ENCODE peak calls at places on chromosomes 16 and 17, in ten cellular contexts. One of them, this sample, is unnamed.

GRCh38 chr17:82962163-82962720 is 117.2 kb upstream of the METRNL start:
- DNase-seq in dorsolateral prefrontal cortex: no peak
- DNase-seq in GM04503: no peak
- DNase-seq in effector memory CD4-positive, alpha-beta T cell: no peak
- DNase-seq in EH: peak; percentile 57
- DNase-seq in brain microvascular endothelial cell: no peak
- DNase-seq in GM04504: no peak
- DNase-seq in head of caudate nucleus: no peak
- DNase-seq in BE2C: no peak
- DNase-seq in A549: no peak
- DNase-seq in this sample: peak; percentile 2

GRCh38 chr17:30379303-30380105 is 777 bp downstream of the CPD start:
- DNase-seq in EH: peak; percentile 15
- DNase-seq in GM04504: no peak
- DNase-seq in dorsolateral prefrontal cortex: no peak
- DNase-seq in GM04503: no peak
- DNase-seq in A549: peak; percentile 31
- DNase-seq in brain microvascular endothelial cell: no peak
- DNase-seq in head of caudate nucleus: peak; percentile 41
- DNase-seq in effector memory CD4-positive, alpha-beta T cell: peak; percentile 20
- DNase-seq in BE2C: peak; percentile 19
- DNase-seq in this sample: no peak

GRCh38 chr17:78374631-78375274 is 3.7 kb upstream of the PGS1 start:
- DNase-seq in GM04504: no peak
- DNase-seq in GM04503: no peak
- DNase-seq in A549: no peak
- DNase-seq in dorsolateral prefrontal cortex: no peak
- DNase-seq in BE2C: no peak
- DNase-seq in head of caudate nucleus: no peak
- DNase-seq in EH: peak; percentile 84
- DNase-seq in effector memory CD4-positive, alpha-beta T cell: no peak
- DNase-seq in brain microvascular endothelial cell: peak; percentile 68
- DNase-seq in this sample: peak; percentile 68

GRCh38 chr16:68778551-68779231 is 41.6 kb downstream of the CDH1 start:
- DNase-seq in A549: no peak
- DNase-seq in BE2C: no peak
- DNase-seq in brain microvascular endothelial cell: no peak
- DNase-seq in GM04504: no peak
- DNase-seq in head of caudate nucleus: no peak
- DNase-seq in EH: no peak
- DNase-seq in GM04503: no peak
- DNase-seq in effector memory CD4-positive, alpha-beta T cell: no peak
- DNase-seq in dorsolateral prefrontal cortex: no peak
- DNase-seq in this sample: peak; percentile 34

GRCh38 chr16:11914210-11914758 is 1.5 kb downstream of the GSPT1 start:
- DNase-seq in brain microvascular endothelial cell: no peak
- DNase-seq in GM04503: no peak
- DNase-seq in BE2C: no peak
- DNase-seq in effector memory CD4-positive, alpha-beta T cell: peak; percentile 14
- DNase-seq in dorsolateral prefrontal cortex: no peak
- DNase-seq in EH: no peak
- DNase-seq in head of caudate nucleus: no peak
- DNase-seq in A549: no peak
- DNase-seq in GM04504: no peak
- DNase-seq in this sample: peak; percentile 23

GRCh38 chr17:74430706-74431567 is 951 bp upstream of the GPRC5C start:
- DNase-seq in A549: peak; percentile 97
- DNase-seq in GM04503: no peak
- DNase-seq in brain microvascular endothelial cell: peak; percentile 69
- DNase-seq in effector memory CD4-positive, alpha-beta T cell: no peak
- DNase-seq in dorsolateral prefrontal cortex: peak; percentile 69
- DNase-seq in EH: no peak
- DNase-seq in GM04504: no peak
- DNase-seq in BE2C: peak; percentile 47
- DNase-seq in head of caudate nucleus: peak; percentile 59
- DNase-seq in this sample: peak; percentile 80

GRCh38 chr17:7932949-7933348 is 943 bp downstream of the CNTROB start:
- DNase-seq in EH: peak; percentile 84
- DNase-seq in GM04504: peak; percentile 35
- DNase-seq in dorsolateral prefrontal cortex: no peak
- DNase-seq in BE2C: peak; percentile 25
- DNase-seq in head of caudate nucleus: no peak
- DNase-seq in brain microvascular endothelial cell: peak; percentile 68
- DNase-seq in A549: peak; percentile 90
- DNase-seq in effector memory CD4-positive, alpha-beta T cell: no peak
- DNase-seq in GM04503: no peak
- DNase-seq in this sample: peak; percentile 69

GRCh38 chr17:51814521-51814920 is 344.0 kb downstream of the CA10 start:
- DNase-seq in effector memory CD4-positive, alpha-beta T cell: no peak
- DNase-seq in GM04504: no peak
- DNase-seq in BE2C: no peak
- DNase-seq in brain microvascular endothelial cell: no peak
- DNase-seq in A549: no peak
- DNase-seq in GM04503: no peak
- DNase-seq in head of caudate nucleus: no peak
- DNase-seq in dorsolateral prefrontal cortex: no peak
- DNase-seq in EH: no peak
- DNase-seq in this sample: no peak

GRCh38 chr17:76353599-76354316 is at the start of gene PRPSAP1:
- DNase-seq in GM04503: peak; percentile 80
- DNase-seq in head of caudate nucleus: peak; percentile 87
- DNase-seq in dorsolateral prefrontal cortex: peak; percentile 90
- DNase-seq in BE2C: peak; percentile 93
- DNase-seq in EH: peak; percentile 92
- DNase-seq in brain microvascular endothelial cell: peak; percentile 84
- DNase-seq in GM04504: peak; percentile 85
- DNase-seq in effector memory CD4-positive, alpha-beta T cell: peak; percentile 62
- DNase-seq in A549: peak; percentile 98
- DNase-seq in this sample: peak; percentile 89

GRCh38 chr16:80932725-80933124 is 74.0 kb downstream of the CMC2 start:
- DNase-seq in GM04504: peak; percentile 84
- DNase-seq in effector memory CD4-positive, alpha-beta T cell: no peak
- DNase-seq in brain microvascular endothelial cell: peak; percentile 96
- DNase-seq in dorsolateral prefrontal cortex: no peak
- DNase-seq in BE2C: no peak
- DNase-seq in EH: peak; percentile 99
- DNase-seq in GM04503: peak; percentile 80
- DNase-seq in head of caudate nucleus: no peak
- DNase-seq in A549: no peak
- DNase-seq in this sample: peak; percentile 54

GRCh38 chr17:81097943-81098308 is 63.0 kb downstream of the BAIAP2 start:
- DNase-seq in EH: peak; percentile 50
- DNase-seq in BE2C: no peak
- DNase-seq in effector memory CD4-positive, alpha-beta T cell: no peak
- DNase-seq in dorsolateral prefrontal cortex: no peak
- DNase-seq in A549: peak; percentile 59
- DNase-seq in GM04504: no peak
- DNase-seq in head of caudate nucleus: no peak
- DNase-seq in GM04503: no peak
- DNase-seq in brain microvascular endothelial cell: peak; percentile 12
- DNase-seq in this sample: peak; percentile 32

GRCh38 chr16:23949630-23950290 is 114.0 kb downstream of the PRKCB start:
- DNase-seq in EH: no peak
- DNase-seq in head of caudate nucleus: no peak
- DNase-seq in effector memory CD4-positive, alpha-beta T cell: peak; percentile 50
- DNase-seq in dorsolateral prefrontal cortex: no peak
- DNase-seq in brain microvascular endothelial cell: no peak
- DNase-seq in BE2C: no peak
- DNase-seq in GM04503: no peak
- DNase-seq in GM04504: no peak
- DNase-seq in A549: no peak
- DNase-seq in this sample: no peak

GRCh38 chr16:65154321-65154720 is 32.5 kb upstream of the CDH11 start:
- DNase-seq in BE2C: no peak
- DNase-seq in EH: peak; percentile 30
- DNase-seq in A549: no peak
- DNase-seq in GM04504: no peak
- DNase-seq in effector memory CD4-positive, alpha-beta T cell: no peak
- DNase-seq in head of caudate nucleus: no peak
- DNase-seq in brain microvascular endothelial cell: no peak
- DNase-seq in dorsolateral prefrontal cortex: no peak
- DNase-seq in GM04503: no peak
- DNase-seq in this sample: no peak

GRCh38 chr17:78977992-78978973 is 1.4 kb downstream of the LGALS3BP start:
- DNase-seq in effector memory CD4-positive, alpha-beta T cell: no peak
- DNase-seq in brain microvascular endothelial cell: no peak
- DNase-seq in BE2C: no peak
- DNase-seq in A549: no peak
- DNase-seq in GM04503: no peak
- DNase-seq in head of caudate nucleus: no peak
- DNase-seq in EH: no peak
- DNase-seq in dorsolateral prefrontal cortex: no peak
- DNase-seq in GM04504: no peak
- DNase-seq in this sample: no peak

GRCh38 chr16:83839561-83839960 is 31.8 kb downstream of the HSBP1 start:
- DNase-seq in head of caudate nucleus: no peak
- DNase-seq in GM04503: no peak
- DNase-seq in A549: no peak
- DNase-seq in EH: no peak
- DNase-seq in GM04504: no peak
- DNase-seq in BE2C: no peak
- DNase-seq in effector memory CD4-positive, alpha-beta T cell: no peak
- DNase-seq in dorsolateral prefrontal cortex: no peak
- DNase-seq in brain microvascular endothelial cell: no peak
- DNase-seq in this sample: no peak

GRCh38 chr16:68592466-68593337 is 52.4 kb upstream of the CDH3 start:
- DNase-seq in dorsolateral prefrontal cortex: no peak
- DNase-seq in head of caudate nucleus: no peak
- DNase-seq in GM04503: no peak
- DNase-seq in A549: no peak
- DNase-seq in effector memory CD4-positive, alpha-beta T cell: no peak
- DNase-seq in brain microvascular endothelial cell: peak; percentile 12
- DNase-seq in EH: peak; percentile 18
- DNase-seq in GM04504: no peak
- DNase-seq in BE2C: no peak
- DNase-seq in this sample: peak; percentile 20

GRCh38 chr16:87647431-87648185 is 45.3 kb downstream of the JPH3 start:
- DNase-seq in GM04504: no peak
- DNase-seq in BE2C: peak; percentile 45
- DNase-seq in A549: no peak
- DNase-seq in brain microvascular endothelial cell: no peak
- DNase-seq in GM04503: no peak
- DNase-seq in dorsolateral prefrontal cortex: no peak
- DNase-seq in effector memory CD4-positive, alpha-beta T cell: no peak
- DNase-seq in EH: no peak
- DNase-seq in head of caudate nucleus: no peak
- DNase-seq in this sample: no peak

GRCh38 chr17:62963296-62963695 is 2.7 kb upstream of the TANC2 start:
- DNase-seq in BE2C: no peak
- DNase-seq in EH: peak; percentile 84
- DNase-seq in brain microvascular endothelial cell: peak; percentile 66
- DNase-seq in effector memory CD4-positive, alpha-beta T cell: no peak
- DNase-seq in A549: peak; percentile 75
- DNase-seq in dorsolateral prefrontal cortex: no peak
- DNase-seq in head of caudate nucleus: no peak
- DNase-seq in GM04504: peak; percentile 48
- DNase-seq in GM04503: peak; percentile 41
- DNase-seq in this sample: peak; percentile 43

GRCh38 chr17:39679521-39680192 is 8.2 kb downstream of the PGAP3 start:
- DNase-seq in GM04504: no peak
- DNase-seq in EH: no peak
- DNase-seq in BE2C: no peak
- DNase-seq in dorsolateral prefrontal cortex: no peak
- DNase-seq in brain microvascular endothelial cell: no peak
- DNase-seq in A549: no peak
- DNase-seq in GM04503: no peak
- DNase-seq in head of caudate nucleus: no peak
- DNase-seq in effector memory CD4-positive, alpha-beta T cell: peak; percentile 21
- DNase-seq in this sample: no peak

GRCh38 chr17:48102700-48103378 is 1.6 kb upstream of the CBX1 start:
- DNase-seq in A549: no peak
- DNase-seq in EH: no peak
- DNase-seq in head of caudate nucleus: no peak
- DNase-seq in effector memory CD4-positive, alpha-beta T cell: peak; percentile 5
- DNase-seq in brain microvascular endothelial cell: no peak
- DNase-seq in dorsolateral prefrontal cortex: no peak
- DNase-seq in BE2C: no peak
- DNase-seq in GM04504: no peak
- DNase-seq in GM04503: no peak
- DNase-seq in this sample: no peak

GRCh38 chr16:64532117-64532516 is 589.7 kb downstream of the CDH11 start:
- DNase-seq in brain microvascular endothelial cell: no peak
- DNase-seq in dorsolateral prefrontal cortex: no peak
- DNase-seq in GM04504: no peak
- DNase-seq in GM04503: no peak
- DNase-seq in effector memory CD4-positive, alpha-beta T cell: no peak
- DNase-seq in BE2C: no peak
- DNase-seq in EH: no peak
- DNase-seq in head of caudate nucleus: no peak
- DNase-seq in A549: no peak
- DNase-seq in this sample: no peak

GRCh38 chr16:5024632-5025031 is 9.1 kb downstream of the NAGPA start:
- DNase-seq in brain microvascular endothelial cell: no peak
- DNase-seq in effector memory CD4-positive, alpha-beta T cell: no peak
- DNase-seq in GM04503: no peak
- DNase-seq in BE2C: no peak
- DNase-seq in dorsolateral prefrontal cortex: no peak
- DNase-seq in EH: no peak
- DNase-seq in A549: peak; percentile 82
- DNase-seq in GM04504: no peak
- DNase-seq in head of caudate nucleus: no peak
- DNase-seq in this sample: no peak

GRCh38 chr16:50593410-50594139 is 45.4 kb downstream of the NKD1 start:
- DNase-seq in effector memory CD4-positive, alpha-beta T cell: no peak
- DNase-seq in head of caudate nucleus: no peak
- DNase-seq in GM04504: no peak
- DNase-seq in A549: no peak
- DNase-seq in EH: peak; percentile 34
- DNase-seq in GM04503: no peak
- DNase-seq in BE2C: no peak
- DNase-seq in brain microvascular endothelial cell: no peak
- DNase-seq in dorsolateral prefrontal cortex: no peak
- DNase-seq in this sample: peak; percentile 5